ENCODE peak calls at places on chromosomes 2 and 18, in six cellular contexts. Y is PC-9, P is heart left ventricle, E is substantia nigra, I is HepG2, T is PC-3. O is an unnamed sample.

GRCh38 chr2:222946700-222947278 is 86.0 kb downstream of the ACSL3 start:
- DNase-seq in P (no peak), I (no peak), E (no peak), Y (no peak), T (no peak), O (no peak)

GRCh38 chr2:163467206-163467605 is 268.6 kb downstream of the FIGN start:
- DNase-seq in Y (no peak), I (no peak), T (no peak), E (no peak), P (no peak), O (no peak)

GRCh38 chr2:156436477-156437085 is 402 bp downstream of the GPD2 start:
- DNase-seq in P (no peak), I (no peak), E (no peak), T (peak), Y (no peak), O (no peak)

GRCh38 chr2:132670961-132671781 is 1.2 kb upstream of the LYPD1 start:
- DNase-seq in T (peak), E (peak), P (no peak), I (no peak), Y (peak), O (no peak)

GRCh38 chr18:45684341-45685115 is 39.5 kb upstream of the SLC14A1 start:
- DNase-seq in T (no peak), Y (no peak), I (no peak), E (no peak), P (no peak), O (no peak)

GRCh38 chr2:71385008-71385407 is 53.4 kb downstream of the ZNF638 start:
- DNase-seq in Y (no peak), E (no peak), I (no peak), T (no peak), P (no peak), O (no peak)

GRCh38 chr18:48031011-48031480 is 100.6 kb upstream of the SMAD2 start:
- DNase-seq in T (peak), Y (peak), I (peak), P (peak), E (no peak), O (no peak)

GRCh38 chr2:214674278-214674677 is 135.2 kb downstream of the BARD1 start:
- DNase-seq in T (no peak), I (no peak), Y (no peak), P (no peak), E (no peak), O (no peak)

GRCh38 chr2:177753682-177754475 is 318.7 kb downstream of the PDE11A start:
- DNase-seq in I (no peak), P (peak), T (no peak), Y (no peak), E (peak), O (no peak)

GRCh38 chr2:47230418-47230817 is 75.3 kb upstream of the STPG4 start:
- DNase-seq in T (no peak), Y (no peak), P (peak), I (no peak), E (no peak), O (peak)

GRCh38 chr2:41926614-41927580 is 120.9 kb upstream of the PKDCC start:
- DNase-seq in P (no peak), T (no peak), Y (no peak), E (no peak), I (no peak), O (no peak)

GRCh38 chr2:42086500-42086953 is 38.7 kb downstream of the PKDCC start:
- DNase-seq in Y (peak), I (peak), P (peak), T (peak), E (peak), O (no peak)

GRCh38 chr2:202290970-202291369 is 25.4 kb downstream of the NOP58 start:
- DNase-seq in P (no peak), I (no peak), T (no peak), Y (no peak), E (no peak), O (no peak)

GRCh38 chr2:202286595-202286994 is 21.0 kb downstream of the NOP58 start:
- DNase-seq in T (no peak), E (no peak), I (no peak), Y (no peak), P (no peak), O (no peak)

GRCh38 chr2:202290316-202290715 is 24.8 kb downstream of the NOP58 start:
- DNase-seq in P (no peak), T (no peak), E (no peak), Y (no peak), I (no peak), O (no peak)

DNA sequence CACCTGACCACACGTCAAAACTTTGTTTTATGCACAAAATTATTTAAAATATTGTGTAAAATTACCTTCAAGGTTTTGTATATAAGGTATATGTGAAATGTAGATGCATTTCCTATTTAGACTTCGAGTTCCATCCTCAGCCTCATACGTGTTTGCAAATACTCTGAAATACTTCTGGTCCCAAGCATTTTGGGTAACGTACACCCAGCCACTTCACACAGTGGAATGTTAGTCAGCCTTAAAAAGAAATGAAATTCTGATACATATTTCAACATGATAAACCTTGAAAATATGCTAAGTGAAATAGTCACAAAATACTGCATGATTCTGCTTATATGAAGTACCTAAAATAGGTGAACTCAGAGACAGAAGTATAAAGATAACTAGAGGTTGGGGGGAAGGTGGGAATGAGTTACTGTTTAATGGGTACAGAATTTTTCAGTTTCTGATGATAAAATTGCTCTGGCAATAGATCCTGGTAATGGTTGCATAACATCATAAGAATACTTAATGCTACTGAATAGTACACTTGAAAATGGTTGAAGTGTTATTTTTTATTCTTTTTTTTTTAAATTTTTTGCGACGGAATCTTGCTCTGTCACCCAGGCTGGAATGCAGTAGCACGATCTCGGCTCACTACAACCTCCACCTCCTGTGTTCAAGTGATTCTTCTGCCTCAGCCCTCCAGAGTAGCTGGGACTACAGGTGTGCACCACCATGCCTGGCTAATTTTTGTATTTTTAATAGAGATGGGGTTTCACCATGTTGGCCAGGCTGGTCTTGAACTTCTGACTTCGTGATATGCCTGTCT is 24.0 kb downstream of the NOP58 start:
- DNase-seq in I (no peak), E (no peak), Y (no peak), P (no peak), T (no peak), O (no peak)
- H3K27ac ChIP-seq in I (no peak), E (no peak), Y (no peak), P (no peak), T (no peak), O (no peak)

GRCh38 chr2:145006957-145007672 is 487.2 kb upstream of the ZEB2 start:
- DNase-seq in Y (peak), T (peak), I (no peak), P (peak), E (no peak), O (no peak)
- H3K27ac ChIP-seq in Y (peak), T (peak), I (no peak), P (peak), E (no peak), O (no peak)

DNA sequence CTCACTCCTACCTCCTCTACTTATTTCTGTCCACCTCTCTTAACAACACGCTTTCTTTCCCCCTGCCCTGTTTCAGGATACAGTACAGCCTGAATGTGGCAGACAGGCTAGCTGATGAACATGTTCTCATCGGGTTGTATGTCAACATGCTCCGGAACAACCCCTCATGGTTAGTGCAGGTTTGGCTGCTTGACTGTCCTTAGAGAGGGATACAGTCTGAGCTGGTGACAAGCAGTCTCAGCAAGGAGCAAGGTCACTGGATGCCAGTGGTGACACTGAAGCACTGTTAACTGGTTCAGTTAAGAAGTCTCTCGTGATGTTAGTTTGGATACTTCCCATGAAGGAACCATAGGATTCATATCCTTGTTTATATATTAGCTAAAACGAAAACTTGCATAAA is 128.6 kb downstream of the DTNA start:
- DNase-seq in T (no peak), E (no peak), I (no peak), Y (no peak), P (no peak), O (no peak)
- H3K27ac ChIP-seq in T (no peak), E (no peak), I (no peak), Y (no peak), P (peak), O (peak)

GRCh38 chr2:233061007-233061590 is 957 bp downstream of the INPP5D start:
- DNase-seq in I (no peak), E (no peak), Y (no peak), T (no peak), P (no peak), O (no peak)
- H3K27ac ChIP-seq in I (peak), E (peak), Y (no peak), T (no peak), P (peak), O (peak)

DNA sequence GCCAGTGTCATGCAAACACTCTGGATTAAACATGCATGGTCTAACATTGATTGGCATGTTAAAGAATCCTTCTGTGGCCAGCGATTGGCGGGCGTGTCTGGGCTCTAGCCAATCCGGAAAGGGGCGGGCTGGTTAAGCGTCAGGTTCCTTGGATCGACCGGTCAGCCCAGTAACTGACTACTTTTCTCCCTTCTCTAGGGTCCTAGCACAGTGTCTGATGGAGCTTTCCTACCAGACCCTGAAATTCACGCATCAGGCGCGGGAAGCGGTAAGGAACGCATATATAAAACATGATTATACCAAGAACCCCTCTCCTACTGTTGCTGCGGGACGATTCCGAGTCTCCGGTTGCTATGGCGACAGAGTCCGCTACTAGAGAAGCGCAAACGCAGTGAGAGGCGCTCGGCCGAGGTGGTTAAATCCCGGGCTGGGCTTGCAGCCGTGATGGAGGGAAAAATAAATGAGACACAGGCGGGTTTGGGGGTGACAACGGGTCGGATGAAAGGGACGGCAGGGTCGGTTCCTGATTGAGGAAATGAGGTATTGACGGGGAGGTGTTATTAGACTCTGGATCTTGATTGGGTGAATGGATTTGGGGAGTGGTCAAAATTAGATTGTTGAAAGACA is 29.4 kb downstream of the KATNAL2 start:
- DNase-seq in I (no peak), Y (peak), T (no peak), P (peak), E (peak), O (peak)
- H3K27ac ChIP-seq in I (no peak), Y (no peak), T (no peak), P (no peak), E (no peak), O (no peak)